ENCODE peak calls at places on chromosome 20, in six cellular contexts. B, W, V, N, M and Z are unnamed samples.

GRCh38 chr20:19427913-19428800 is 215.7 kb downstream of the SLC24A3 start:
- DNase-seq in V (no peak), M (no peak), W (no peak), N (no peak), B (no peak), Z (no peak)

GRCh38 chr20:62516345-62516744 is 40.5 kb upstream of the GATA5 start:
- DNase-seq in N (no peak), M (no peak), V (no peak), W (peak), B (peak), Z (no peak)

GRCh38 chr20:48242623-48243022 is 457.3 kb upstream of the SULF2 start:
- DNase-seq in W (no peak), V (no peak), B (no peak), N (no peak), M (no peak), Z (no peak)

GRCh38 chr20:61067221-61067620 is 184.8 kb upstream of the CDH4 start:
- DNase-seq in N (no peak), M (no peak), W (no peak), V (no peak), B (no peak), Z (no peak)

GRCh38 chr20:48620486-48621255 is 207.1 kb downstream of the PREX1 start:
- DNase-seq in V (peak), M (peak), B (peak), N (peak), W (peak), Z (peak)

GRCh38 chr20:48818481-48818987 is 9.3 kb downstream of the PREX1 start:
- DNase-seq in M (no peak), W (no peak), B (no peak), V (no peak), N (no peak), Z (no peak)

GRCh38 chr20:44171775-44172571 is 15.0 kb downstream of the JPH2 start:
- DNase-seq in V (no peak), M (no peak), W (no peak), B (no peak), N (no peak), Z (no peak)

GRCh38 chr20:13684566-13685222 is 46.0 kb upstream of the TASP1 start:
- DNase-seq in B (no peak), W (no peak), M (no peak), V (no peak), N (no peak), Z (no peak)

GRCh38 chr20:53276143-53276542 is 304.0 kb downstream of the TSHZ2 start:
- DNase-seq in V (no peak), N (peak), W (no peak), B (no peak), M (no peak), Z (no peak)

GRCh38 chr20:31861346-31862156 is 8.8 kb downstream of the DUSP15 start:
- DNase-seq in M (peak), N (peak), W (peak), B (no peak), V (no peak), Z (peak)

GRCh38 chr20:31547720-31548298 is 33.6 kb downstream of the HM13 start:
- DNase-seq in M (no peak), B (no peak), W (no peak), N (no peak), V (no peak), Z (no peak)